ENCODE peak calls at places on chromosome 14, in ten cellular contexts. D, H, R, Q, F, N, B, G, X and Z are unnamed samples.

GRCh38 chr14:35689000-35689460 is 120.1 kb downstream of the RALGAPA1 start:
- DNase-seq in D (no peak), H (no peak), R (no peak), Q (peak), F (no peak), N (no peak), B (no peak), G (no peak), X (no peak), Z (no peak)

GRCh38 chr14:67650694-67651093 is 23.7 kb downstream of the VTI1B start:
- DNase-seq in D (no peak), H (no peak), R (peak), Q (no peak), F (peak), N (no peak), B (no peak), G (peak), X (no peak), Z (no peak)

GRCh38 chr14:82504894-82505293 is 971.2 kb upstream of the SEL1L start:
- DNase-seq in D (no peak), H (no peak), R (no peak), Q (no peak), F (no peak), N (no peak), B (no peak), G (no peak), X (no peak), Z (no peak)

GRCh38 chr14:77059276-77059934 is 30.9 kb upstream of the IRF2BPL start:
- DNase-seq in D (peak), H (peak), R (peak), Q (peak), F (peak), N (no peak), B (no peak), G (peak), X (no peak), Z (peak)

GRCh38 chr14:105709281-105710118 is 183.1 kb downstream of the TMEM121 start:
- DNase-seq in D (no peak), H (no peak), R (no peak), Q (no peak), F (no peak), N (no peak), B (no peak), G (no peak), X (no peak), Z (no peak)

GRCh38 chr14:79279645-79280399 is 931.5 kb downstream of the DIO2 start:
- DNase-seq in D (no peak), H (no peak), R (no peak), Q (no peak), F (no peak), N (peak), B (peak), G (peak), X (peak), Z (no peak)

GRCh38 chr14:63470877-63471565 is 72.2 kb downstream of the PPP2R5E start:
- DNase-seq in D (no peak), H (peak), R (peak), Q (peak), F (peak), N (no peak), B (no peak), G (peak), X (no peak), Z (peak)

GRCh38 chr14:91751719-91752118 is 19.8 kb upstream of the CATSPERB start:
- DNase-seq in D (no peak), H (no peak), R (no peak), Q (no peak), F (no peak), N (no peak), B (no peak), G (peak), X (no peak), Z (no peak)

GRCh38 chr14:31947680-31948580 is 129.2 kb upstream of the ARHGAP5 start:
- DNase-seq in D (no peak), H (no peak), R (no peak), Q (no peak), F (no peak), N (no peak), B (no peak), G (peak), X (no peak), Z (no peak)

GRCh38 chr14:64654931-64655330 is 49.3 kb upstream of the PLEKHG3 start:
- DNase-seq in D (no peak), H (no peak), R (no peak), Q (no peak), F (no peak), N (no peak), B (no peak), G (no peak), X (no peak), Z (no peak)

GRCh38 chr14:25001096-25001982 is 48.6 kb downstream of the STXBP6 start:
- DNase-seq in D (no peak), H (no peak), R (no peak), Q (no peak), F (no peak), N (no peak), B (no peak), G (no peak), X (no peak), Z (no peak)

GRCh38 chr14:97021571-97022171 is 224.5 kb downstream of the VRK1 start:
- DNase-seq in D (no peak), H (peak), R (no peak), Q (no peak), F (peak), N (no peak), B (no peak), G (no peak), X (no peak), Z (no peak)

GRCh38 chr14:73055251-73055650 is 3.1 kb upstream of the RBM25 start:
- DNase-seq in D (no peak), H (no peak), R (no peak), Q (no peak), F (no peak), N (no peak), B (no peak), G (no peak), X (no peak), Z (no peak)

GRCh38 chr14:93970589-93970966 is 5.8 kb downstream of the ASB2 start:
- DNase-seq in D (no peak), H (peak), R (no peak), Q (peak), F (peak), N (no peak), B (no peak), G (peak), X (no peak), Z (no peak)

GRCh38 chr14:61183486-61183885 is 97.7 kb downstream of the TMEM30B start:
- DNase-seq in D (no peak), H (no peak), R (no peak), Q (no peak), F (peak), N (no peak), B (no peak), G (no peak), X (no peak), Z (no peak)

GRCh38 chr14:62957562-62957961 is 87.7 kb downstream of the KCNH5 start:
- DNase-seq in D (no peak), H (no peak), R (peak), Q (no peak), F (peak), N (no peak), B (no peak), G (peak), X (no peak), Z (no peak)

GRCh38 chr14:93994919-93995682 is 2.0 kb upstream of the CCDC197 start:
- DNase-seq in D (peak), H (peak), R (peak), Q (no peak), F (peak), N (peak), B (no peak), G (peak), X (no peak), Z (no peak)

GRCh38 chr14:32010561-32011188 is 66.4 kb upstream of the ARHGAP5 start:
- DNase-seq in D (no peak), H (peak), R (no peak), Q (no peak), F (peak), N (no peak), B (no peak), G (peak), X (no peak), Z (no peak)

GRCh38 chr14:91729756-91730155 is 2.1 kb downstream of the CATSPERB start:
- DNase-seq in D (no peak), H (no peak), R (no peak), Q (no peak), F (no peak), N (no peak), B (no peak), G (no peak), X (no peak), Z (no peak)

DNA sequence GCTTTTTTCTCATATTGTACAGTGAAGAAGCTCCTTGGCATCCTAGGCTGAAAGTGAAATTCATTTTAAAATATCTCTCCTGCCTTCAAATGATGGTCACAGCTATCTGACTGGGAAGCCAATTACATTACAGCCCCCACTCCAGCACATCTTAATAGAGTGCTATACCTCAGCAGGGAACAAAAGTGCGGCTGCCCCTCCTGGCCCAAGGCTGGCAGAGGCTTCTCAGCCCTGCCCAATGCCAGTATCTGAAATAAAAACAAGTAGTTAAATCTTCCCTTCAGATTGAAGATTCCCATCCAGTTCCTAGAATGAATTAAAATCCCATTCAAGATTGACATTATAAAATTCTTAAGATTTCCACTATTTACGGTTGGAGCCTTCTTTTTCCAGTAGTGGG is 54.9 kb upstream of the GNG2 start:
- DNase-seq in D (no peak), H (no peak), R (no peak), Q (no peak), F (no peak), N (no peak), B (no peak), G (no peak), X (no peak), Z (no peak)
- TF ChIP-seq CTCF in D (no peak), H (no peak), R (no peak), Q (no peak), F (no peak), N (no peak), B (no peak), G (no peak), X (no peak), Z (no peak)

DNA sequence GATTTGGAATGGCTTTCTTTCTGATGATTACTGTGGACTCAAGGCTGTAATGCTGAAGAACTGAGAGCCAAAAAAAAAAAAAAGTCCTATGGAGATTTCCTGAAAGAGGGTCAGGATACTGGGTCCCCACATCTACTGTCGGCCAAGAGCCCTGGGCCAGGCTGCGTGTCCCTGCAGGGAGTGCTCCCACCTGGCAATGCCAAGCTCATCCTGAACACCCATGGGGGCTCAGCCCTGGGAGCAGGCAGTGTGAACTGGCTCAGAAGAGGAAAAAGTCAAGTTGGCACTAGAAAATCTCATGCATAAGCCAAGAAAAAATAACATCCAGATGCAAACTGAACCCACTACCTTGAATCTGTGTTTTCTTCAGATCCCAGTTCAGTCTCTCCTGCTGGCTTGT is 35.0 kb upstream of the SMOC1 start:
- DNase-seq in D (no peak), H (no peak), R (no peak), Q (no peak), F (no peak), N (no peak), B (no peak), G (no peak), X (no peak), Z (no peak)
- TF ChIP-seq CTCF in D (no peak), H (no peak), R (no peak), Q (no peak), F (no peak), N (no peak), B (no peak), G (no peak), X (no peak), Z (no peak)

GRCh38 chr14:39426605-39427004 is 5.6 kb downstream of the FBXO33 start:
- DNase-seq in D (no peak), H (peak), R (peak), Q (peak), F (peak), N (no peak), B (no peak), G (peak), X (no peak), Z (peak)
- TF ChIP-seq CTCF in D (peak), H (peak), R (peak), Q (no peak), F (peak), N (peak), B (no peak), G (peak), X (no peak), Z (peak)

GRCh38 chr14:84874436-84874835 is 655.5 kb upstream of the FLRT2 start:
- DNase-seq in D (no peak), H (no peak), R (no peak), Q (no peak), F (no peak), N (no peak), B (no peak), G (no peak), X (no peak), Z (no peak)

GRCh38 chr14:84877061-84877460 is 652.9 kb upstream of the FLRT2 start:
- DNase-seq in D (no peak), H (no peak), R (no peak), Q (no peak), F (no peak), N (no peak), B (no peak), G (no peak), X (no peak), Z (no peak)

GRCh38 chr14:84871734-84872133 is 658.2 kb upstream of the FLRT2 start:
- DNase-seq in D (no peak), H (no peak), R (no peak), Q (no peak), F (no peak), N (no peak), B (no peak), G (no peak), X (no peak), Z (no peak)
- TF ChIP-seq CTCF in D (no peak), H (no peak), R (no peak), Q (no peak), F (no peak), N (no peak), B (no peak), G (no peak), X (no peak), Z (no peak)

DNA sequence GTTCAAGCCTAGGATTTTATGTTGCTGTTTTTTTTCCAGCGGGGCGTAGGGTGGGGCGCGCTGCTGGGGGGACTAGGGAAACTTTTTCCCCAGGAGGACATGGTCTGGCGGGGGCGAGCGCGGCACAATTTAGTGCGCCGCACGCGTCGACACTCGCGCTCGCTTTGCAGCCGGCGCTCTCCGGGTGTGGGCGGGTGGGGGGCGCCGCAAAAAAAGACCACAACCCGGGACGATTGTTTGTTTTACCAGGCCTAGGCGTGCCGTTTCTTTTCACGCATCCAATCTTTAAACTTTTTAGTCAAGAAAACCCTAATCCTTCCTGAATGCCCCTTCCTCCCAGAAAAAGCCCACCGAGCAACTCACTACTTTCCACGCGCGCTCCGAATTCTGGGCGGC is 865 bp upstream of the ZFP36L1 start:
- DNase-seq in D (no peak), H (no peak), R (no peak), Q (no peak), F (no peak), N (no peak), B (no peak), G (no peak), X (no peak), Z (no peak)
- TF ChIP-seq CTCF in D (no peak), H (no peak), R (no peak), Q (no peak), F (no peak), N (no peak), B (no peak), G (no peak), X (no peak), Z (no peak)

GRCh38 chr14:99975190-99975589 is 90.0 kb upstream of the EVL start:
- DNase-seq in D (no peak), H (no peak), R (no peak), Q (no peak), F (no peak), N (no peak), B (no peak), G (no peak), X (no peak), Z (no peak)
- TF ChIP-seq CTCF in D (no peak), H (no peak), R (no peak), Q (no peak), F (no peak), N (no peak), B (no peak), G (no peak), X (no peak), Z (no peak)

DNA sequence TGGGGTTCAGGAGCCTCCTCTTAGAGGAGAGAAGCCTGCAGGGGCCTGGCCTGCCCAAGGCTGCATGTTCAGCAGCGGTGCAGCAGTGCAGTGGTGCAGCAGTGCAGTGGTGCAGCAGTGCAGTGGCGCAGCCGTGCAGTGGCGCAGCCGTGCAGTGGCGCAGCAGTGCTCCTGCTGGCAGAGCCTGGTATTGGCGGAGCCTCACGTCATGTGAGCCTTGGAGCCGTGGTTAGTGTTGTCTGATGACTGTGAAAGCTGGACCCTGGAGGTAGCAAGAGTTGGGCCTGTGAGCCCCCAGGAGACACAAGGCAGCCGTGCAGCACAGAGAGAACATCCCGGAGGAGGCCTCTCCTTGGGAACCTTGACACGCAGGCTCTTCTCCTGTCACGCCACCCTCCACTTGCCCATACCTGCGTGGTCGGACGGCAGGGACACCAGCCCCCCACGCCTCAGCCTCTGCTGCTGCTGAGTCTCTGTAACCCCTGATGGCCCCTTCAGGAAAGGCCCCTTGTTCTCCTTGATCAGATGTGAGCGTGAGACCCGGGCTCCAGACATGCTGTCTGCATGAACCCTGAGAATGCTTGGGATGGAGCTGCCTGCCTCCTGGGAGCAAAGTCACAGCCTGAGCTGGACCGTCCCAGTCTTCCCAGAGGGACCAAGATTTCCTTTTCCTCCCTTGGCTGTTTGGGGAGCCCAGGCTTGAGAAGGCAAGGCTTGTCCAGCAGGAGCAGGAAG is 193.7 kb downstream of the KIF26A start:
- DNase-seq in D (no peak), H (peak), R (no peak), Q (no peak), F (no peak), N (no peak), B (no peak), G (no peak), X (no peak), Z (no peak)
- TF ChIP-seq CTCF in D (no peak), H (no peak), R (no peak), Q (no peak), F (peak), N (no peak), B (peak), G (no peak), X (no peak), Z (no peak)

DNA sequence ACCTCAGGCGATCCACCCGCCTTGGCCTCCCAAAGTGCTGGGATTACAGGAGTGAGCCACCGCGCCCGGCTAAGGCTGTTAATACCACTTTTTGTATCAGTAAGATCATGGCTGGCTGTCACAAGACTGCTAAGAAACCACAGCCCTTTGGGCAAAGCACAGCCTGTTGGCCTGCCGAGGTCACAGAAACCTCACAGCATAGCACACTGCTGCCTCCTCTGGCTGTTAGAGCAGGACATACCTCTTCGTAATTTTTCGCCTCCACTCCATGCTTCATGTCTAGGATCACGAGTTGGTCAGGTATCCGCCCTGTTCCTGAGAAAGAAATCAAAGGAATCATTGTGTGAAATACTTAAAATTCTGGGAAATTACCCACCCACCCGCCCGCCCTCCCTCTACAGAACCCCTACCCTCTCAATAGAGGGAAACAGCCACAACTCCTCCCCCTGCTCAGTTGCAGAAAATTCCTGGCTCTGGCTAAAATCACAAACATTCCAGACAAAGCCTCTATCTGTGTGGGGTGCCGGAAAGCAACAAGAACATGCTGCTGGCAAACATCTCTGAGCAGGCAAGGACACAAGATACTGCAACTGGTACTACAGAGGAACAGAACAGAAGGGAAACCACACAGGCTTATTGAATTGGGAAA is 20.7 kb upstream of the NEK9 start:
- DNase-seq in D (peak), H (peak), R (peak), Q (no peak), F (peak), N (peak), B (no peak), G (peak), X (peak), Z (peak)
- TF ChIP-seq CTCF in D (peak), H (no peak), R (peak), Q (no peak), F (peak), N (peak), B (no peak), G (peak), X (no peak), Z (peak)

DNA sequence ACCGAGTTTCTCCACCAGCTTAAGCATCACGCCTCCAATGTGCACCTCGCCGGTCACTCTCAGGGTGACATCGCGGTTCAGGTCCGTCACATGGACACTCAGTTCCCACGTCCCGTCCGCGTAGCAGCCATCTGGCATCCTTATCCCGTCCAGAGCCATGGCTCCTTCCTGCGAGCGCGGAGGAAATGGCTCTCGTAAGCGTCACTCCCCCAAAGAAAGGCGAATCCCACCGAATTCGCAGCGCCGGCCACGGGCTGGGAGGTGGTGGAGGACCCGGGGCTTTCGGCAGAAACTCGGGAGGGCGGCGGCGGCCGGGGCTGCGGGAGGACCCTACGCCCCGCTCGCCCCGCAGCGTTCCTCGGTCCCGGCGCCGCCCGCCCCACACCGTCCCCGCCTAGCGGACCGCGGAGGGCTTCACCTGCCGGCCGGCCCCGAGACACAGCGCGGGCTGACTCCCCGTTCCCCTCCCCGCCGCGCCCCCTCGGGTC is 396 bp downstream of the FERMT2 start:
- DNase-seq in D (peak), H (peak), R (no peak), Q (peak), F (peak), N (peak), B (peak), G (peak), X (peak), Z (no peak)
- TF ChIP-seq CTCF in D (no peak), H (no peak), R (no peak), Q (no peak), F (no peak), N (no peak), B (no peak), G (no peak), X (no peak), Z (no peak)